ENCODE peak calls at places on chromosomes 1 and 21, in eight cellular contexts. S is upper lobe of left lung, F is tibial nerve, D is A549, Q is ovary, W is H1, B is K562, R is stomach. M is an unnamed sample.

GRCh38 chr1:106439475-106439874 is 617.0 kb upstream of the PRMT6 start:
- DNase-seq in S (no peak), D (no peak), W (no peak), F (no peak), Q (no peak), R (no peak), B (no peak), M (no peak)

GRCh38 chr1:94743866-94744265 is 76.3 kb upstream of the SLC44A3 start:
- DNase-seq in R (no peak), W (no peak), B (no peak), S (no peak), D (no peak), F (peak; percentile 48), Q (no peak), M (peak; percentile 40)

GRCh38 chr21:40043423-40043822 is 176.2 kb downstream of the PCP4 start:
- DNase-seq in R (no peak), B (no peak), F (no peak), W (no peak), D (no peak), S (no peak), Q (no peak), M (no peak)

GRCh38 chr1:71666609-71667008 is 585.8 kb upstream of the ZRANB2 start:
- DNase-seq in F (no peak), D (no peak), Q (no peak), S (no peak), W (no peak), R (no peak), B (no peak), M (no peak)

GRCh38 chr1:189021577-189021976 is 1456.1 kb downstream of the BRINP3 start:
- DNase-seq in F (no peak), D (no peak), Q (no peak), W (no peak), R (no peak), B (no peak), S (peak; percentile 28), M (no peak)

GRCh38 chr1:17579951-17580939 is 40.7 kb downstream of the ARHGEF10L start:
- DNase-seq in Q (no peak), F (no peak), D (no peak), B (no peak), R (peak; percentile 66), S (no peak), W (no peak), M (peak; percentile 60)

GRCh38 chr1:47664356-47664755 is 226.5 kb downstream of the FOXD2 start:
- DNase-seq in D (no peak), F (no peak), B (no peak), R (peak; percentile 24), W (no peak), S (no peak), Q (no peak), M (no peak)

GRCh38 chr1:214396319-214396718 is 115.4 kb downstream of the SMYD2 start:
- DNase-seq in B (no peak), Q (no peak), D (no peak), W (no peak), F (no peak), R (no peak), S (no peak), M (no peak)

GRCh38 chr1:98045211-98046030 is 124.6 kb upstream of the DPYD start:
- DNase-seq in B (no peak), Q (no peak), W (no peak), S (no peak), D (peak; percentile 31), F (no peak), R (peak; percentile 23), M (no peak)

GRCh38 chr1:12063141-12064072 is at the start of gene TNFRSF8:
- DNase-seq in S (no peak), F (no peak), R (no peak), Q (no peak), B (peak; percentile 76), D (no peak), W (no peak), M (no peak)

GRCh38 chr1:24206516-24207394 is 19.7 kb upstream of the IFNLR1 start:
- DNase-seq in B (no peak), D (no peak), W (no peak), Q (no peak), R (peak; percentile 58), F (no peak), S (no peak), M (no peak)

GRCh38 chr1:224784606-224785328 is 144.7 kb upstream of the DNAH14 start:
- DNase-seq in B (no peak), F (no peak), S (no peak), Q (no peak), W (no peak), D (no peak), R (no peak), M (no peak)

GRCh38 chr1:84122780-84123382 is 21.2 kb upstream of the PRKACB start:
- DNase-seq in Q (no peak), W (no peak), D (peak; percentile 7), S (peak; percentile 36), F (peak; percentile 67), B (peak; percentile 16), R (peak; percentile 59), M (peak; percentile 60)

GRCh38 chr1:13752852-13753251 is 52.9 kb downstream of the PRDM2 start:
- DNase-seq in S (peak; percentile 39), D (no peak), Q (no peak), B (no peak), W (no peak), R (no peak), F (no peak), M (no peak)

GRCh38 chr21:39386194-39386593 is 37.3 kb upstream of the HMGN1 start:
- DNase-seq in W (no peak), B (no peak), D (no peak), Q (peak; percentile 42), F (no peak), R (peak; percentile 37), S (peak; percentile 29), M (no peak)

GRCh38 chr1:211376807-211377206 is 50.2 kb downstream of the TRAF5 start:
- DNase-seq in B (no peak), S (no peak), W (no peak), D (no peak), F (no peak), R (no peak), Q (no peak), M (no peak)

GRCh38 chr1:201551877-201552731 is 13.2 kb downstream of the NAV1 start:
- DNase-seq in D (peak; percentile 57), S (peak; percentile 58), W (no peak), Q (no peak), R (no peak), B (peak; percentile 44), F (no peak), M (no peak)

GRCh38 chr1:201552941-201553341 is 14.0 kb downstream of the NAV1 start:
- DNase-seq in Q (no peak), S (no peak), B (no peak), F (no peak), W (no peak), R (no peak), D (no peak), M (no peak)

GRCh38 chr1:201554167-201554600 is 15.3 kb downstream of the NAV1 start:
- DNase-seq in F (no peak), S (no peak), D (no peak), Q (no peak), B (no peak), R (no peak), W (no peak), M (no peak)

GRCh38 chr1:201554789-201555592 is 16.1 kb downstream of the NAV1 start:
- DNase-seq in D (no peak), Q (no peak), F (no peak), W (no peak), B (no peak), R (no peak), S (no peak), M (no peak)

DNA sequence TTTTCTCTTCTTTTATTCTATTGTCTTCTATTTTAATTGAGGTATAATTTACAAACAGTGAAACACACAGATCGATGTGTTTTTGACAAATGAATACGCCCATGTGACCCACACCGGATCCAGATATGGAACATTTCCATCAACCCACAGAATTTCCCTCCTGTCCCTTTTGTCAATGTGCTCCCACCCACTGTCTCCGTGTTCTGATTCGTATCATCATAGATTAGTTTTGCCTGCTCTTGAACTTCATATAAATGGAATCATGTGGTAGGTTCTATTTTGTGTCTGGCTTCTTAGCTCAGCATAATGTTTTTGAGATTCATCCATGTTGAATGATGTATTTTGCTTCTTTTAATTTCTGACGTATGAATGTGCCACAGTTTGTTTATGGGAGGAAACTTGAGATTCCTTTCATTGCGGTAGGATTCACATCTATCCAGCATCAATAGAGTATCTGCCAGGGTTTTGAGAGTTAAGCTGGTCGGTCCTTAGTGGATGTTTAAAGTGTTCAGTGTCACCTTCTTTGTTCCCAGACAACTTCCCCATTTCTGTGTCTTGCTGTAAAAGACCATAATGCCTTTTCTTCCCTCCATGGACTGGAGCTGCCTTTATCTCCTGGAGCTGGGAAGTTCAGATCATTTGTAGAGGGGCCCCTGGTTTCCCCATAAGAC is 14.7 kb downstream of the NAV1 start:
- DNase-seq in W (no peak), R (no peak), Q (no peak), F (no peak), D (no peak), B (no peak), S (no peak), M (no peak)
- H3K4me1 ChIP-seq in W (peaks cover 2% of the 10 kb centered on the region), R (no peaks in the 10 kb centered on the region), Q (no peaks in the 10 kb centered on the region), F (no peaks in the 10 kb centered on the region), D (peaks cover 11% of the 10 kb centered on the region), B (peaks cover 5% of the 10 kb centered on the region), S (peaks cover 48% of the 10 kb centered on the region), M (no peaks in the 10 kb centered on the region)

GRCh38 chr1:215636258-215636965 is 69.3 kb downstream of the KCTD3 start:
- DNase-seq in S (no peak), F (peak; percentile 64), B (no peak), W (no peak), R (no peak), D (no peak), Q (peak; percentile 28), M (peak; percentile 31)
- TF ChIP-seq EP300 in S (no peak), F (peak; percentile 70), B (no peak), W (no peak), R (no peak), D (no peak), Q (no peak), M (no peak)

GRCh38 chr1:228957535-228957934 is 222.3 kb downstream of the RHOU start:
- DNase-seq in R (no peak), F (no peak), Q (no peak), S (no peak), W (no peak), D (no peak), B (no peak), M (no peak)
- H3K4me1 ChIP-seq in R (no peaks in the 10 kb centered on the region), F (no peaks in the 10 kb centered on the region), Q (no peaks in the 10 kb centered on the region), S (no peaks in the 10 kb centered on the region), W (no peaks in the 10 kb centered on the region), D (no peaks in the 10 kb centered on the region), B (no peaks in the 10 kb centered on the region), M (no peaks in the 10 kb centered on the region)

GRCh38 chr1:227780101-227781044 is 35.1 kb upstream of the PRSS38 start:
- DNase-seq in D (no peak), W (no peak), B (no peak), S (no peak), R (peak; percentile 22), Q (no peak), F (no peak), M (no peak)

GRCh38 chr1:227777646-227778045 is 37.8 kb upstream of the PRSS38 start:
- DNase-seq in R (no peak), B (no peak), F (no peak), D (no peak), Q (no peak), S (no peak), W (no peak), M (no peak)

GRCh38 chr1:227779651-227780050 is 35.8 kb upstream of the PRSS38 start:
- DNase-seq in Q (no peak), F (no peak), D (no peak), B (no peak), W (no peak), R (no peak), S (no peak), M (no peak)

GRCh38 chr1:227778401-227778947 is 37.0 kb upstream of the PRSS38 start:
- DNase-seq in S (no peak), D (no peak), B (no peak), Q (no peak), W (no peak), R (no peak), F (no peak), M (no peak)

GRCh38 chr1:227779021-227779441 is 36.4 kb upstream of the PRSS38 start:
- DNase-seq in Q (no peak), B (no peak), D (no peak), R (no peak), F (no peak), S (no peak), W (no peak), M (no peak)
- TF ChIP-seq EP300 in Q (no peak), B (no peak), D (no peak), R (no peak), F (no peak), S (no peak), W (no peak), M (no peak)